ENCODE peak calls at places on chromosomes 7 and 10, in five cellular contexts. L is activated naive CD8-positive, alpha-beta T cell treated with anti-CD3 and anti-CD28 coated beads for 36 hours; Y is effector CD4-positive, alpha-beta T cell; A is IMR-90; U is CD8-positive, alpha-beta T cell. H is an unnamed sample.

GRCh38 chr7:74275401-74275881 is 13.8 kb upstream of the CLIP2 start:
- DNase-seq in L (no peak), Y (no peak), U (no peak), A (no peak), H (peak; percentile 73)

GRCh38 chr7:44265733-44266132 is 59.7 kb downstream of the CAMK2B start:
- DNase-seq in U (no peak), A (no peak), L (no peak), Y (no peak), H (no peak)

GRCh38 chr7:117259626-117260025 is 63.2 kb downstream of the WNT2 start:
- DNase-seq in A (peak; percentile 53), L (no peak), U (no peak), Y (no peak), H (no peak)

GRCh38 chr7:92811158-92811557 is 25.2 kb downstream of the CDK6 start:
- DNase-seq in A (no peak), Y (no peak), U (no peak), L (no peak), H (no peak)

GRCh38 chr10:70331486-70332268 is 47.9 kb upstream of the NPFFR1 start:
- DNase-seq in L (no peak), A (peak; percentile 93), Y (no peak), U (no peak), H (no peak)

GRCh38 chr10:29635711-29636144 is 957 bp upstream of the SVIL start:
- DNase-seq in Y (no peak), L (peak; percentile 14), U (no peak), A (peak; percentile 18), H (no peak)

GRCh38 chr7:26013551-26014083 is 138.4 kb upstream of the NFE2L3 start:
- DNase-seq in A (no peak), Y (no peak), L (no peak), U (no peak), H (no peak)

GRCh38 chr10:6333973-6334372 is 131.2 kb downstream of the PFKFB3 start:
- DNase-seq in A (no peak), Y (no peak), L (no peak), U (no peak), H (no peak)

GRCh38 chr10:121374121-121374520 is 224.1 kb downstream of the FGFR2 start:
- DNase-seq in A (no peak), U (no peak), Y (no peak), L (no peak), H (no peak)

H was measured in D341Med.